ENCODE peak calls at places on chromosome 19, in five cellular contexts. E, Y, J, F and U are unnamed samples.

GRCh38 chr19:42528354-42529247 is at the start of gene CEACAM1:
- DNase-seq in J (peak), Y (peak), F (peak), E (peak), U (no peak)

GRCh38 chr19:14006766-14007562 is 844 bp upstream of the RFX1 start:
- DNase-seq in Y (no peak), F (no peak), E (peak), J (peak), U (peak)

GRCh38 chr19:19528721-19529490 is at the start of gene YJEFN3:
- DNase-seq in E (no peak), F (no peak), Y (no peak), J (no peak), U (no peak)

GRCh38 chr19:17220207-17220758 is 5.1 kb downstream of the USE1 start:
- DNase-seq in J (no peak), F (peak), E (peak), Y (peak), U (no peak)

GRCh38 chr19:38417544-38418506 is 8.2 kb downstream of the RASGRP4 start:
- DNase-seq in E (peak), Y (peak), F (peak), J (peak), U (peak)

GRCh38 chr19:14031719-14032480 is at the start of gene IL27RA:
- DNase-seq in Y (peak), J (peak), E (peak), F (no peak), U (peak)

GRCh38 chr19:4984448-4984990 is 15.6 kb downstream of the KDM4B start:
- DNase-seq in F (no peak), J (no peak), Y (no peak), E (no peak), U (no peak)

GRCh38 chr19:14449321-14449720 is 16.2 kb downstream of the PKN1 start:
- DNase-seq in F (no peak), J (no peak), Y (no peak), E (no peak), U (no peak)

GRCh38 chr19:42989851-42990250 is 36.4 kb downstream of the PSG11 start:
- DNase-seq in F (no peak), E (no peak), J (no peak), Y (no peak), U (no peak)

GRCh38 chr19:56866563-56866962 is 26.0 kb upstream of the PEG3 start:
- DNase-seq in J (no peak), F (no peak), Y (no peak), E (no peak), U (no peak)

GRCh38 chr19:35753634-35754364 is 3.0 kb downstream of the HSPB6 start:
- DNase-seq in J (no peak), E (no peak), F (no peak), Y (no peak), U (peak)

GRCh38 chr19:38384209-38385027 is 3.4 kb downstream of the GGN start:
- DNase-seq in Y (peak), F (no peak), E (no peak), J (no peak), U (no peak)

GRCh38 chr19:44653977-44654784 is 10.5 kb downstream of the PVR start:
- DNase-seq in Y (peak), E (peak), J (peak), F (peak), U (peak)

GRCh38 chr19:14563989-14564650 is 7.7 kb downstream of the NDUFB7 start:
- DNase-seq in E (no peak), J (peak), F (no peak), Y (peak), U (no peak)

GRCh38 chr19:34645551-34645950 is 31.4 kb downstream of the SCGB2B2 start:
- DNase-seq in F (no peak), J (no peak), E (no peak), Y (no peak), U (no peak)

GRCh38 chr19:1765182-1765903 is 12.0 kb downstream of the ONECUT3 start:
- DNase-seq in E (no peak), J (no peak), Y (no peak), F (no peak), U (no peak)

GRCh38 chr19:35468637-35469036 is 20.6 kb downstream of the FFAR2 start:
- DNase-seq in E (peak), J (peak), F (no peak), Y (peak), U (peak)

GRCh38 chr19:38655148-38655824 is 7.8 kb downstream of the ACTN4 start:
- DNase-seq in Y (no peak), E (no peak), J (no peak), F (no peak), U (no peak)

GRCh38 chr19:41386442-41386841 is 10.1 kb downstream of the TMEM91 start:
- DNase-seq in Y (peak), E (no peak), J (no peak), F (no peak), U (no peak)
- TF ChIP-seq CTCF in Y (no peak), E (no peak), J (no peak), F (no peak), U (no peak)

GRCh38 chr19:7515091-7515470 is 822 bp upstream of the ZNF358 start:
- DNase-seq in Y (no peak), F (peak), E (no peak), J (no peak), U (no peak)
- TF ChIP-seq CTCF in Y (no peak), F (no peak), E (no peak), J (no peak), U (no peak)

GRCh38 chr19:32349724-32350475 is 4.5 kb downstream of the ZNF507 start:
- DNase-seq in E (peak), J (no peak), F (no peak), Y (no peak), U (no peak)

GRCh38 chr19:32342695-32343094 is 2.7 kb upstream of the ZNF507 start:
- DNase-seq in F (no peak), E (no peak), J (no peak), Y (no peak), U (no peak)

GRCh38 chr19:32343550-32344262 is 1.7 kb upstream of the ZNF507 start:
- DNase-seq in Y (no peak), F (no peak), J (no peak), E (no peak), U (no peak)

GRCh38 chr19:32346901-32347300 is 1.5 kb downstream of the ZNF507 start:
- DNase-seq in J (no peak), Y (no peak), F (no peak), E (no peak), U (no peak)

DNA sequence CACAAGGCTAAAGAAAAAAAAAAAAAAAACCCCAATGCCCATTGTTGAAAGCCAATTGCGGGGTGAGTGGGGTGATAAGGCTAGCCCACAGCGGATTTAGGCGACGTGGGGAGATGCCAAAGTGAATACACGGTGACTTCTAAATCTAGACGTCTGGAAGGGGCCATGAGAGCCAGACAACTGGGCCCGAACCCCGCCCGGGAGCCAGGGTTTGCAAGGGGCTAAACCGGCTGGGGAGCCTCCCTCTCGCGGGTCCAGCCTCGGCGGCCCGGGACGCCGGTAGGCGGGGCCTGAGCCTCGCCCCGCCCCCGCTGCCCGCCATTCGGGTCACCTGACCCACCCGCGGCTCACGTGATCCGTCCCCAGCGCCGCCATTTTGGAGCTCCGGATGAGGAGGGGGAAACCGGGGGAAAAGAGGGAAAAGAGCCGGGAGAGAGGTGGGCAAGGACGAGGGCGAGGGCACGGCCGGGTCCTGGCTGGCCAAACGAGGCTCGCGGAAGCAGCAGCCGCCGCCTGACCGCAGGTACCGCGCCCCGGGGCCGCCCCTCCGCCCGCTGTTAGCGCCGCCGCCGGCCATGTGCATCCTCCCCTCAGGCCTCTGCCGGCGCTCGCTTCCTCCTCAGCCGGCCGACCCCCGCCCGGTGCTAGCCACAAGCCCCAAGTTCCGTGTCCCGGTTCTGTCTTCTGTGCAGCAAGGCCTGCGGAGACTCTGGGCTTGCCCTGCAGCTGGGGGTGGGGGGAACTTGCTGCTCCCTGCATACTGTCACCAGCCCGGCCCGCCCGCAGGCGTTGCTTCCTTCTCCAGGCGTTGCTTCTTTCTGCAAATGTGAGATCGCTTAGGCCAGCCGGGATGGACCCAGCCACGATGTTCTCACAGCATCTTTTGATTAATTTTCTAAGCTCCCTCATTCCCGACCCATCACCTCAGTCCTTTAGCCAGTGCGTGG is at the start of gene ZNF507:
- DNase-seq in J (peak), F (peak), Y (peak), E (peak), U (peak)
- TF ChIP-seq CTCF in J (no peak), F (peak), Y (no peak), E (no peak), U (no peak)

GRCh38 chr19:46821512-46822359 is 28.9 kb downstream of the AP2S1 start:
- DNase-seq in Y (no peak), F (no peak), J (no peak), E (no peak), U (no peak)

GRCh38 chr19:46825731-46826055 is 25.0 kb downstream of the AP2S1 start:
- DNase-seq in Y (no peak), J (no peak), E (no peak), F (no peak), U (no peak)

GRCh38 chr19:46823049-46823448 is 27.6 kb downstream of the AP2S1 start:
- DNase-seq in Y (no peak), F (no peak), J (no peak), E (no peak), U (no peak)

GRCh38 chr19:46828484-46828883 is 22.2 kb downstream of the AP2S1 start:
- DNase-seq in Y (no peak), J (no peak), F (no peak), E (no peak), U (no peak)

DNA sequence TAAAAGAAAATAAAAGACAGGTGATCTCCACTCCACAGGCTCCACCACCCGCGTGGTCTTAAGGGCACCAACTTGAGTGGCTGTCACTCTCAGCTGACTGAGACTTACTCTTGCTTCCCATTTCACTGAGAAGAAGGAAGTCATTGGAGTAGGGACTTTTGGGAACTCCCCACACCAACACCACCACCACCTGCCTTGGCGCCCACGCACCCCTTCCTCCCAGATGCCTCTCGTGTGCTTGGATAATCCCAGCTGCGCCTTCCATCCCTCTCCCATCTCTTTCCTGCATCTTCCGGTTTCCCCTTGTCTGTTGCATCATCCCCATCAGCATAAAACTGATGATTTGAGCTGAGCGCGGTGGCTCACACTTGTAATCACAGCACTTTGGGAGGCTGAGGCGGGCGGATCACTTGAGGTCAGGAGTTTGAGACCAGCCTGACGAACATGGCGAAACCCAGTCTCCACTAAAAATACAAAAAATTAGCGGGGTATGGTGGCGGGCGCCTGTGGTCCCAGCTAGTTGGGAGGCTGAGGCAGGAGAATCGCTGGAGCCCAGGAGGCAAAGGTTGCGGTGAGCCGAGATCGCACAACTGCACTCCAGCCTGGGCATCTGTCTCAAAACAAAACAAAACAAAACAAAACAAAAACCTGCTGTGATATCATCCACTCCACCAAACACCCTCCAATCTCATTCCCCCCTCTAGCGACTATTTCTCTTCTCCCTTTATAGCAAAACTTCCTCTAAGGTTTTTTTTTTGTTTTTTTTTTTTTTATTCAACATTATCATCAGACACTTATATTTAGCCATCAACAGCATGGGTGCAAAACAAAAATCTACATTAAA is 25.5 kb downstream of the AP2S1 start:
- DNase-seq in F (no peak), E (no peak), J (no peak), Y (peak), U (no peak)
- TF ChIP-seq CTCF in F (no peak), E (no peak), J (no peak), Y (no peak), U (no peak)

GRCh38 chr19:31313291-31314030 is 35.8 kb downstream of the TSHZ3 start:
- DNase-seq in F (no peak), Y (no peak), J (no peak), E (no peak), U (no peak)

GRCh38 chr19:31315621-31316011 is 33.6 kb downstream of the TSHZ3 start:
- DNase-seq in F (no peak), Y (no peak), J (no peak), E (no peak), U (no peak)

GRCh38 chr19:31316201-31316951 is 32.9 kb downstream of the TSHZ3 start:
- DNase-seq in E (no peak), Y (peak), J (no peak), F (peak), U (no peak)

GRCh38 chr19:31314156-31314555 is 35.1 kb downstream of the TSHZ3 start:
- DNase-seq in Y (no peak), F (no peak), E (no peak), J (no peak), U (no peak)

GRCh38 chr19:31314849-31315620 is 34.2 kb downstream of the TSHZ3 start:
- DNase-seq in F (no peak), J (no peak), Y (peak), E (no peak), U (no peak)
- TF ChIP-seq CTCF in F (peak), J (no peak), Y (peak), E (no peak), U (no peak)

DNA sequence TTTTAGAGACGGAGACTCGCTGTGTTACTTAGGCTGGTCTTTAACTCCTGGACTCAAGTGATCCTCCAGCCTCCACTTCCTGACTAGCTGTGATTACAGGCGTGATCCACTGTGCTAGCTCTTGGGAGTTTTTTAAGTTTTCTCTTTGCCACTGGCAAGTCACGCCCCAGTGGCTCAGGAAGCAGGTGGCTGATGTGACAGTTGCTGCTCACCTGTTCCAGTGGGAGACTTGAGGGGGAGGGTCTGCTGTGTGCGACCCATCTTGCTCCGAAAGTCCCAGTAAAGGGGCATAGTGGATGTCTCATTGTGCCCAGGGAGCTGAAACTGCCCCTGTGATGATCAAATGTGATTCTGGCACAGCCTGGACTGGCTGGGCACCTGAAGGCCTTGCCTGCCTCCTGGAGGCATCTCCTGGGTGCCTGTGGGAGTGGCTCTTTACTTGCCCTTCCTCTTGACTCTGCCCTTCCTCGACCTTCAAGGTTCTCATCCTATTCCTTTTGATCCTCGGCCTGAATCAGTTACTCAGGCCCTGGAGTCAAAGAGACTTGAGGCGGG is 7.8 kb downstream of the SMARCA4 start:
- DNase-seq in F (no peak), J (no peak), E (no peak), Y (no peak), U (no peak)
- TF ChIP-seq CTCF in F (no peak), J (no peak), E (no peak), Y (no peak), U (no peak)

GRCh38 chr19:3061214-3062161 is 807 bp downstream of the TLE5 start:
- DNase-seq in Y (peak), J (peak), E (peak), F (no peak), U (peak)
- TF ChIP-seq CTCF in Y (peak), J (no peak), E (no peak), F (peak), U (no peak)

DNA sequence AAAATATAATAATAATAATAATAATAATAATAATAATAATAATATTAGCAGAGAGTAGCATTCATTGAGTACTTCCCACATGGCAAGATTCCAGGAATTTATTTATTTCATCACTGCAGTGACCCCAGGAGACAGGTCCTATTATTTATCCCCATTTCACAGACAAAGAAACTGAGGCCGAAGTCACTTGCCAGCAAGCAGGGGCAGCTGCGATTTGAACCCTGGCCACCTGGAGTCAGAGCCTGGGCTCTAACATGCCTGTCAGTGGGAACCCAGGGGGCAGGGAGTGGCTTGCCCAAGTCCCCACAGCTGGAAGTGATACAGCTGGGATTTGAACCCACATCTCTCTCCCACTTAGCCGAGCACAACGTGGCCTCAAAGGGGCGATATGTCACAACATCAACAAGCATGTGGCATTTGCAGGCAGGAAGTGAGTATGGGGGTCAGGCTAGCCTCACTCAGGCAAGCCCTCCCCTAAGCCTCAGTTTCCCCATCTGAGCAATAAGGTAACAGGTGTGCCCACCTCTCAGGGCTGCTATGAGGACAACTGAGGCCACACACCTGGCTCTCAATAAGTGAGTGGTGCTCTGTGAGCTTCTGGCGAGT is 2.9 kb downstream of the SHFL start:
- DNase-seq in E (no peak), J (no peak), Y (no peak), F (no peak), U (no peak)
- TF ChIP-seq CTCF in E (no peak), J (no peak), Y (no peak), F (no peak), U (no peak)